ENCODE peak calls at places on chromosomes 6 and 20, in nine cellular contexts. G, P, O, Q, U, K, M, L and B are unnamed samples.

GRCh38 chr6:43014434-43014909 is 423 bp downstream of the KLHDC3 start:
- DNase-seq in P (no peak), K (no peak), M (no peak), Q (no peak), O (no peak), L (no peak), G (no peak), U (no peak), B (peak; percentile 19)

GRCh38 chr6:11847515-11848244 is 69.1 kb upstream of the ADTRP start:
- DNase-seq in L (no peak), O (no peak), M (no peak), K (no peak), P (no peak), G (no peak), U (no peak), Q (no peak), B (no peak)

GRCh38 chr20:24761220-24762065 is 187.6 kb upstream of the CST7 start:
- DNase-seq in P (no peak), O (no peak), Q (no peak), L (no peak), M (no peak), K (no peak), U (no peak), G (no peak), B (no peak)

GRCh38 chr6:12811519-12811918 is 95.0 kb downstream of the PHACTR1 start:
- DNase-seq in P (no peak), L (no peak), U (no peak), Q (no peak), K (no peak), G (no peak), M (no peak), O (no peak), B (no peak)

GRCh38 chr6:111552999-111553398 is 52.7 kb downstream of the TRAF3IP2 start:
- DNase-seq in P (no peak), M (no peak), U (no peak), O (no peak), Q (no peak), L (no peak), G (peak; percentile 23), K (no peak), B (no peak)

GRCh38 chr6:158536084-158536890 is 23.6 kb upstream of the TMEM181 start:
- DNase-seq in M (peak; percentile 71), G (peak; percentile 78), Q (peak; percentile 92), U (peak; percentile 30), P (peak; percentile 85), K (peak; percentile 55), L (peak; percentile 64), O (peak; percentile 90), B (peak; percentile 88)

GRCh38 chr20:1537731-1538058 is 19.8 kb downstream of the SIRPD start:
- DNase-seq in P (peak; percentile 20), K (no peak), M (no peak), O (peak; percentile 39), Q (no peak), G (no peak), U (peak; percentile 23), L (no peak), B (no peak)

GRCh38 chr6:74182992-74183391 is 487.0 kb downstream of the CD109 start:
- DNase-seq in Q (no peak), U (no peak), O (no peak), M (no peak), G (peak; percentile 70), K (no peak), L (no peak), P (no peak), B (no peak)

GRCh38 chr20:60808003-60808402 is 444.1 kb upstream of the CDH4 start:
- DNase-seq in Q (no peak), M (no peak), K (no peak), P (no peak), U (no peak), O (no peak), G (no peak), L (no peak), B (no peak)

GRCh38 chr6:44489912-44490604 is 102.6 kb downstream of the CDC5L start:
- DNase-seq in U (no peak), M (no peak), K (peak; percentile 65), Q (no peak), P (no peak), O (peak; percentile 34), G (peak; percentile 77), L (no peak), B (no peak)

GRCh38 chr20:62303327-62304226 is 780 bp downstream of the ADRM1 start:
- DNase-seq in Q (peak; percentile 44), L (no peak), O (peak; percentile 65), P (peak; percentile 40), G (peak; percentile 42), U (no peak), K (peak; percentile 17), M (no peak), B (peak; percentile 43)

GRCh38 chr6:26327450-26328264 is 37.3 kb upstream of the BTN3A2 start:
- DNase-seq in M (no peak), O (peak; percentile 61), L (peak; percentile 65), P (peak; percentile 77), U (no peak), Q (peak; percentile 83), K (no peak), G (no peak), B (peak; percentile 73)

GRCh38 chr20:35462351-35462750 is 7.0 kb downstream of the CEP250 start:
- DNase-seq in P (no peak), M (no peak), K (no peak), Q (no peak), G (no peak), O (no peak), L (no peak), U (no peak), B (no peak)

GRCh38 chr6:20599302-20600051 is 65.2 kb downstream of the CDKAL1 start:
- DNase-seq in O (no peak), K (no peak), M (no peak), U (no peak), P (no peak), L (no peak), G (no peak), Q (no peak), B (no peak)

GRCh38 chr20:47318596-47319516 is 37.6 kb downstream of the ZMYND8 start:
- DNase-seq in M (peak; percentile 57), G (peak; percentile 77), L (no peak), U (peak; percentile 73), P (peak; percentile 79), K (peak; percentile 81), O (peak; percentile 85), Q (peak; percentile 80), B (peak; percentile 87)
- H3K4me1 ChIP-seq in M (peaks cover 29% of the 10 kb centered on the region), G (peaks cover 83% of the 10 kb centered on the region), L (peaks cover 15% of the 10 kb centered on the region), U (peaks cover 93% of the 10 kb centered on the region), P (peaks cover 44% of the 10 kb centered on the region), K (peaks cover 36% of the 10 kb centered on the region), O (peaks cover 58% of the 10 kb centered on the region), Q (peaks cover 67% of the 10 kb centered on the region), B (peaks cover 65% of the 10 kb centered on the region)

GRCh38 chr6:5892669-5893068 is 114.1 kb downstream of the NRN1 start:
- DNase-seq in O (no peak), G (no peak), P (no peak), K (no peak), M (no peak), L (no peak), Q (no peak), U (no peak), B (no peak)
- H3K4me3 ChIP-seq in O (no peak overlapping the region), G (no peak overlapping the region), P (no peak overlapping the region), K (no peak overlapping the region), M (peak overlapping the region; percentile 22), L (peak overlapping the region; percentile 19), Q (peak overlapping the region; percentile 44), U (no peak overlapping the region), B (no peak overlapping the region)

GRCh38 chr20:43636429-43636828 is 30.5 kb upstream of the MYBL2 start:
- DNase-seq in G (no peak), U (no peak), M (no peak), P (no peak), Q (no peak), O (no peak), K (no peak), L (no peak), B (no peak)

GRCh38 chr20:43631598-43631997 is 35.3 kb upstream of the MYBL2 start:
- DNase-seq in M (no peak), U (no peak), G (no peak), Q (no peak), L (no peak), O (peak; percentile 80), P (no peak), K (no peak), B (no peak)
- H3K36me3 ChIP-seq in M (peaks cover 49% of the 10 kb centered on the region), U (peaks cover 5% of the 10 kb centered on the region), G (no peaks in the 10 kb centered on the region), Q (no peaks in the 10 kb centered on the region), L (peaks cover 6% of the 10 kb centered on the region), O (no peaks in the 10 kb centered on the region), P (no peaks in the 10 kb centered on the region), K (no peaks in the 10 kb centered on the region), B (peaks cover 11% of the 10 kb centered on the region)

DNA sequence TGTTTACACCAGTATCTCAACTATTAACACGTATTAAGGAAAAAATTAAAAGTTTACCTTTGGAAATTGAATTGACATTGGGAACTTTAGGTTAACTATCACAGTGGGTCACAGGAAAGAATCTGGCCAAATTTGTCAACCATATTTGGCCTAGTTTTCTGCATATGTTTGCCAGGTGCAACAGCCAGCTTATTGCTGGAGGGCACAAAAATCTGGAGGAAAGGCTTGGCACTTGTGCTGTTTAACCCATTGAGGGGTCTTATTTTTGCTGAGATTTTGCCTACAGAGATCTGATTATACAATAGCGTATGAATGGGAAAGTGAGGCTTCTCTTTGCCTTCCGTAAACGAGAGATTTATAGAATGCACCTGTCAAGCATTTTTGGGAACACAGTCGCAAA is 190.4 kb downstream of the PRL start:
- DNase-seq in K (no peak), Q (no peak), P (no peak), G (no peak), U (no peak), L (no peak), O (no peak), M (no peak), B (no peak)
- H3K4me1 ChIP-seq in K (no peaks in the 10 kb centered on the region), Q (no peaks in the 10 kb centered on the region), P (no peaks in the 10 kb centered on the region), G (no peaks in the 10 kb centered on the region), U (no peaks in the 10 kb centered on the region), L (no peaks in the 10 kb centered on the region), O (no peaks in the 10 kb centered on the region), M (no peaks in the 10 kb centered on the region), B (no peaks in the 10 kb centered on the region)